ENCODE peak calls at places on chromosome 16, in five cellular contexts. D is posterior vena cava, C is AG09319, K is Kasumi-1, I is pons. P is an unnamed sample.

GRCh38 chr16:10940501-10941079 is 1.7 kb downstream of the DEXI start:
- DNase-seq in D (peak), C (no peak), K (no peak), I (no peak), P (no peak)

GRCh38 chr16:79375351-79375750 is 225.2 kb downstream of the MAF start:
- DNase-seq in D (no peak), C (no peak), K (no peak), I (no peak), P (no peak)

GRCh38 chr16:67240506-67240905 is 6.8 kb downstream of the FHOD1 start:
- DNase-seq in D (no peak), C (no peak), K (no peak), I (no peak), P (no peak)

GRCh38 chr16:72298947-72299346 is 127.0 kb upstream of the PMFBP1 start:
- DNase-seq in D (no peak), C (no peak), K (no peak), I (no peak), P (no peak)

GRCh38 chr16:62596101-62596500 is 559.9 kb upstream of the CDH8 start:
- DNase-seq in D (no peak), C (no peak), K (no peak), I (no peak), P (peak)

GRCh38 chr16:76265434-76266045 is 11.7 kb upstream of the CNTNAP4 start:
- DNase-seq in D (no peak), C (no peak), K (peak), I (no peak), P (peak)

GRCh38 chr16:57899771-57900661 is 70.9 kb downstream of the CNGB1 start:
- DNase-seq in D (peak), C (no peak), K (peak), I (peak), P (peak)

GRCh38 chr16:83345846-83346245 is 461.9 kb upstream of the HSBP1 start:
- DNase-seq in D (no peak), C (no peak), K (no peak), I (no peak), P (no peak)

GRCh38 chr16:12646490-12647274 is 157.0 kb downstream of the CPPED1 start:
- DNase-seq in D (no peak), C (no peak), K (no peak), I (peak), P (no peak)

GRCh38 chr16:29994613-29995329 is 646 bp downstream of the HIRIP3 start:
- DNase-seq in D (peak), C (no peak), K (no peak), I (peak), P (peak)

GRCh38 chr16:10981697-10982216 is 37.4 kb downstream of the CLEC16A start:
- DNase-seq in D (no peak), C (no peak), K (peak), I (no peak), P (peak)

GRCh38 chr16:29820730-29821662 is 734 bp downstream of the MVP start:
- DNase-seq in D (no peak), C (no peak), K (no peak), I (no peak), P (no peak)

GRCh38 chr16:88810166-88810867 is 1.4 kb downstream of the APRT start:
- DNase-seq in D (no peak), C (no peak), K (peak), I (no peak), P (peak)

GRCh38 chr16:31880322-31880979 is 6.8 kb downstream of the ZNF267 start:
- DNase-seq in D (no peak), C (no peak), K (peak), I (peak), P (no peak)

GRCh38 chr16:11078812-11079459 is 134.6 kb downstream of the CLEC16A start:
- DNase-seq in D (peak), C (peak), K (no peak), I (no peak), P (no peak)

GRCh38 chr16:66458853-66459252 is 31.8 kb downstream of the BEAN1 start:
- DNase-seq in D (no peak), C (no peak), K (no peak), I (no peak), P (no peak)

GRCh38 chr16:30148101-30148500 is 25.1 kb upstream of the MAPK3 start:
- DNase-seq in D (peak), C (no peak), K (no peak), I (no peak), P (no peak)

GRCh38 chr16:30948087-30948955 is 547 bp upstream of the ORAI3 start:
- DNase-seq in D (peak), C (peak), K (no peak), I (peak), P (peak)

GRCh38 chr16:4500283-4500682 is 24.1 kb downstream of the HMOX2 start:
- DNase-seq in D (no peak), C (no peak), K (no peak), I (peak), P (no peak)

GRCh38 chr16:83113317-83113716 is 486.5 kb downstream of the CDH13 start:
- DNase-seq in D (no peak), C (no peak), K (no peak), I (peak), P (peak)

GRCh38 chr16:75494696-75495601 is at the start of gene CHST6:
- DNase-seq in D (no peak), C (no peak), K (no peak), I (peak), P (peak)

GRCh38 chr16:77330332-77331043 is 104.3 kb downstream of the ADAMTS18 start:
- DNase-seq in D (no peak), C (no peak), K (no peak), I (no peak), P (no peak)

GRCh38 chr16:86963600-86964575 is 353.3 kb downstream of the C16orf95 start:
- DNase-seq in D (no peak), C (no peak), K (no peak), I (no peak), P (no peak)

GRCh38 chr16:31329671-31330552 is 25.1 kb upstream of the ITGAX start:
- DNase-seq in D (no peak), C (no peak), K (no peak), I (no peak), P (no peak)

GRCh38 chr16:86956437-86956836 is 360.8 kb downstream of the C16orf95 start:
- DNase-seq in D (no peak), C (no peak), K (peak), I (no peak), P (no peak)

GRCh38 chr16:87344931-87345631 is 27.9 kb upstream of the C16orf95 start:
- DNase-seq in D (no peak), C (no peak), K (no peak), I (no peak), P (no peak)

GRCh38 chr16:46717692-46718091 is 28.2 kb downstream of the ORC6 start:
- DNase-seq in D (no peak), C (no peak), K (no peak), I (no peak), P (no peak)

GRCh38 chr16:67068212-67068753 is 39.3 kb downstream of the CBFB start:
- DNase-seq in D (no peak), C (no peak), K (no peak), I (no peak), P (no peak)

P was measured in HAP-1.